ENCODE peak calls at places on chromosomes 13 and 19, in nine cellular contexts. F is suprapubic skin; W is CD4-positive, alpha-beta T cell; B is esophagus squamous epithelium; J is IMR-90; O is right atrium auricular region; C is A549; T is lower leg skin; S is astrocyte. H is an unnamed sample.

GRCh38 chr19:47258434-47258833 is 2.1 kb downstream of the CCDC9 start:
- DNase-seq in B (no peak), O (no peak), J (no peak), T (no peak), S (no peak), W (no peak), F (no peak), C (no peak), H (no peak)

GRCh38 chr19:48629599-48630288 is 7.4 kb downstream of the DBP start:
- DNase-seq in C (no peak), F (peak; percentile 77), W (no peak), B (no peak), O (peak; percentile 76), J (no peak), T (no peak), S (peak; percentile 64), H (no peak)

GRCh38 chr13:31436478-31436877 is 236.7 kb downstream of the B3GLCT start:
- DNase-seq in O (no peak), W (no peak), T (no peak), B (no peak), F (no peak), J (no peak), S (peak; percentile 20), C (no peak), H (no peak)

GRCh38 chr19:45443462-45444317 is 20.0 kb upstream of the ERCC1 start:
- DNase-seq in J (peak; percentile 82), T (peak; percentile 100), O (peak; percentile 99), W (peak; percentile 18), S (peak; percentile 63), C (peak; percentile 98), F (peak; percentile 100), B (no peak), H (peak; percentile 73)

GRCh38 chr13:99505814-99506269 is 4.6 kb downstream of the TM9SF2 start:
- DNase-seq in F (no peak), C (peak; percentile 16), O (no peak), B (no peak), S (peak; percentile 22), W (no peak), J (peak; percentile 63), T (no peak), H (no peak)

GRCh38 chr13:77599351-77599750 is 63.8 kb downstream of the SCEL start:
- DNase-seq in B (no peak), O (no peak), J (no peak), T (no peak), S (no peak), W (no peak), F (no peak), C (no peak), H (no peak)

GRCh38 chr19:34475026-34475974 is 6.3 kb upstream of the WTIP start:
- DNase-seq in J (peak; percentile 91), T (peak; percentile 48), C (no peak), B (no peak), F (no peak), O (peak; percentile 58), W (no peak), S (peak; percentile 83), H (no peak)

GRCh38 chr13:30341815-30342570 is 34.6 kb upstream of the KATNAL1 start:
- DNase-seq in O (peak; percentile 84), S (peak; percentile 95), B (no peak), F (peak; percentile 92), W (no peak), C (no peak), J (peak; percentile 94), T (peak; percentile 96), H (no peak)

GRCh38 chr19:31496076-31496475 is 146.8 kb upstream of the TSHZ3 start:
- DNase-seq in W (no peak), O (no peak), S (no peak), F (no peak), C (no peak), J (no peak), B (no peak), T (peak; percentile 53), H (no peak)

GRCh38 chr19:35959040-35959967 is 23.1 kb downstream of the LRFN3 start:
- DNase-seq in O (no peak), F (no peak), C (no peak), B (no peak), W (peak; percentile 73), T (no peak), J (no peak), S (no peak), H (peak; percentile 80)

GRCh38 chr19:18712981-18713380 is 29.5 kb downstream of the CRTC1 start:
- DNase-seq in F (no peak), T (no peak), J (peak; percentile 31), W (no peak), S (no peak), C (no peak), B (no peak), O (no peak), H (no peak)

GRCh38 chr19:28694812-28695211 is 518.1 kb downstream of the UQCRFS1 start:
- DNase-seq in W (no peak), S (no peak), B (no peak), F (no peak), T (no peak), C (no peak), J (no peak), O (no peak), H (no peak)

GRCh38 chr13:29993716-29994488 is 143.5 kb upstream of the UBL3 start:
- DNase-seq in S (peak; percentile 69), O (no peak), F (no peak), T (no peak), C (no peak), B (no peak), J (peak; percentile 90), W (no peak), H (no peak)

GRCh38 chr19:13094771-13095392 is 7.8 kb downstream of the LYL1 start:
- DNase-seq in J (no peak), C (no peak), O (no peak), S (no peak), W (no peak), F (no peak), T (no peak), B (no peak), H (peak; percentile 68)

GRCh38 chr13:28609936-28610335 is 49.0 kb upstream of the POMP start:
- DNase-seq in F (no peak), W (no peak), O (no peak), T (no peak), C (no peak), J (peak; percentile 87), B (no peak), S (peak; percentile 22), H (no peak)

GRCh38 chr13:96968027-96968426 is 26.2 kb downstream of the OXGR1 start:
- DNase-seq in F (no peak), T (no peak), S (no peak), J (no peak), W (no peak), B (no peak), O (no peak), C (no peak), H (no peak)

DNA sequence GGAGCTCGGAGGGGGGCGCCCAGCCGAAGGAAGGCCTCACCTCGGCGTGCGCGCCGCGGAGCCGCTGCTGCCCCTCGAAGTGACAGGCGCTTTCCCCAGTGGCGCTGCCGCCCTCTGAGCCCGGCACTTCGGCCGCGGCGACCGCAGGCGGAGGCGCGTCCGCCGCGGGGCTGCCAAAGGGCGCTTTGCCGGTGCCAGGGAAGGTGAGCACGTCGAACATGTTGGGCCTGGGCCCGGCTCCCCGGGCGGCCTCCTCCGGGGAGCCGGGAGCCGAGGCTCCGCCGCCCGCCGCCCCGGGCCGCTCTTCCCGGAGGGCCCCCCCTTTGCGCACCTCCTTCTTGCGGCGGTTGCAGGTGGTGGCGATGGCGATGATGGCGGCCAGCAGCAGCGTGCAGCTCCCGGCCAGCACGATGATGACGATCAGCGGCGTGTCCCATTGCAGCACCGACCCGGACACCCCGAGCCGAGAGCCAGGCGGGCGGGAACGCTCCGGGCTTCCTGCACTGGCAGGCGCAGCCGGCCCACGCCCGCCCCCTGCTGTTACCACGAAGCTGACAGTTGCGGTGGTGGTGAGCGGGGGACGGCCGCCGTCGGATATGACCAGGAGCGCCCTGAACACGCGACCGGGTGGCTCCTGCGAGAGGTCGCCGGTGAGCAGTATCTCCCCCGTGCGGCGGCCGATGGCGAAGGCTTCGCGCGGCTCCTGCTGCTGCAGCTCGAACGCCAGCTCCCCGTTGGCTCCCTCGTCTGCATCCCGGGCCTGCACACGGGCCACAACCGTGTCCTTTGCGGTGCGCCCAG is 2.5 kb downstream of the PCDH8 start:
- DNase-seq in O (no peak), S (no peak), B (no peak), T (no peak), W (no peak), C (no peak), F (no peak), J (no peak), H (peak; percentile 51)
- TF ChIP-seq CTCF in O (no peak), S (no peak), B (no peak), T (no peak), W (no peak), C (no peak), F (peak; percentile 28), J (peak; percentile 20), H (no peak)

GRCh38 chr13:24212254-24212653 is 51.7 kb downstream of the SPATA13 start:
- DNase-seq in W (no peak), J (no peak), F (no peak), T (no peak), C (no peak), S (no peak), O (no peak), B (no peak), H (no peak)
- TF ChIP-seq CTCF in W (no peak), J (no peak), F (no peak), T (no peak), C (no peak), S (no peak), O (no peak), B (no peak), H (no peak)

DNA sequence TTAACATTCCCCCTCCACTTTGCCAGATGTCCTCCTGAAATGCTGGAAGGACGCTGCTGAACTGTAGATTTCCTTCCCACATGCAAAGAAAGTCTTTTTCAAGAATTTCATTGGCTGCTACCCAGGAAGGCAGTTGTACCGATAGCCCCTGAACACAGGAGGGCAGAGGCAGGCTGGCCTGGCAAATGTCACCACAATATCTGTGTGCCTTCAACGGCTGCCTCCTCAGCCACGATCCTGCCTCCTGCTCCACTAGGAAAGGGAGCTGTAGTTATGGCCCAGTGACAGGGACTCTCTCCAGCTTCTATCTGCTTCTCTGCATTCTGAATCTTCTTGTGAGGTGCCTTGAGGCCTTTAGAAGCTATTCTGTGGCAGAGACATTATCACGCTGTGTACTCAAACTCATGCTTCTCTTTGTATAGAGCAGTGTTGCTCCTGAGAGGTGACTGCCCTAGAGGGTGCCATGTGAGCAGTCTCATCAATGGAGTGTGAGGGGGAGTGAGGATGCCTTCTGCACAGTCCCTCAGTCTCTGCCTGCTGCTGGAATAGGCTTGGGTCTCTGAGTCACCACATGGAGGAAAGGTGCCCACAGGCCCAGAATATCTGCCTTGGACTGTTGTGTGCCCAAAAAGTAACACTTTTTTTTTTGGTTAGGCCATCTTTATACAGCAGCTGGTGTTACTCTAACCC is 279.8 kb downstream of the DNAJC15 start:
- DNase-seq in T (no peak), C (no peak), W (no peak), F (no peak), S (peak; percentile 42), B (no peak), O (no peak), J (peak; percentile 70), H (peak; percentile 31)
- TF ChIP-seq CTCF in T (no peak), C (no peak), W (no peak), F (peak; percentile 30), S (peak; percentile 39), B (peak; percentile 29), O (peak; percentile 67), J (peak; percentile 59), H (peak; percentile 34)

DNA sequence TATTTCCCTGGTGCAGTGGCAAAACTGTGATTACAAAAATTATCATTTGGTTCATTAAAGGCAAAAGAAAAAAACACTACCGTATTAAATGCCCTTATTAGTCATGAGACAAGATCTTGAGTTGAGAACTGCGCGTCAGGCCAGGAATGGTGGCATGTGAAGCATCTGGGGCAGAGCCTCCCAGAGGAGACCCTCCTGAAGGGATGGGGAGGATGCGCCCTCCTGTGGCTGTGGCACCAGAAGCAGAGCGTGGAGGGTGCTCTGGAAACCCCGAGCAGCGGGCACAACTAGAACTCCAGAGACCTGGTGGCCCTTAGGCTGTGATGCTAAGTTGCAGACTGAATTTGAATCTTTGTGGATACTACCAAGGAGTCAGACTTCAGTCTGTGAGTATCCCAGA is 11.5 kb downstream of the CUL4A start:
- DNase-seq in B (no peak), S (peak; percentile 8), C (no peak), O (no peak), W (peak; percentile 9), T (no peak), F (no peak), J (no peak), H (no peak)
- TF ChIP-seq CTCF in B (no peak), S (no peak), C (no peak), O (peak; percentile 68), W (peak; percentile 10), T (no peak), F (no peak), J (peak; percentile 31), H (no peak)

H was measured in GM13976.